ENCODE peak calls at places on chromosomes 16 and 17, in four cellular contexts. Y is fibroblast of lung, C is lower lobe of right lung, R is AG10803. H is an unnamed sample.

GRCh38 chr16:15765880-15766279 is 90.9 kb downstream of the MYH11 start:
- DNase-seq in C (no peak), Y (no peak), R (peak), H (peak)

GRCh38 chr16:4293822-4294457 is 21.1 kb upstream of the TFAP4 start:
- DNase-seq in C (peak), R (peak), Y (peak), H (peak)

GRCh38 chr17:3892095-3892998 is 506 bp downstream of the CAMKK1 start:
- DNase-seq in C (peak), Y (peak), R (peak), H (peak)

GRCh38 chr16:72241930-72242329 is 70.0 kb upstream of the PMFBP1 start:
- DNase-seq in R (peak), Y (peak), C (no peak), H (peak)

GRCh38 chr17:44787271-44787940 is 28.6 kb downstream of the ADAM11 start:
- DNase-seq in R (no peak), C (no peak), Y (no peak), H (no peak)

GRCh38 chr16:88315543-88316105 is 67.1 kb upstream of the ZNF469 start:
- DNase-seq in Y (peak), R (peak), C (no peak), H (peak)

GRCh38 chr17:5355416-5356129 is 63.9 kb downstream of the NUP88 start:
- DNase-seq in C (no peak), Y (no peak), R (peak), H (peak)

GRCh38 chr16:66250686-66251405 is 115.6 kb upstream of the CDH5 start:
- DNase-seq in C (peak), R (peak), Y (peak), H (peak)

GRCh38 chr16:35743101-35743692 is 2283.8 kb downstream of the TP53TG3F start:
- DNase-seq in R (no peak), C (no peak), Y (no peak), H (no peak)

GRCh38 chr17:80843741-80844156 is 147.9 kb upstream of the CHMP6 start:
- DNase-seq in C (no peak), Y (no peak), R (no peak), H (no peak)

GRCh38 chr17:34706029-34706428 is 126.6 kb downstream of the TMEM132E start:
- DNase-seq in R (no peak), Y (peak), C (no peak), H (peak)

GRCh38 chr16:77297996-77298637 is 98.9 kb downstream of the SYCE1L start:
- DNase-seq in C (no peak), Y (peak), R (no peak), H (peak)

GRCh38 chr16:86519649-86520316 is 9.5 kb downstream of the FOXF1 start:
- DNase-seq in C (peak), Y (peak), R (peak), H (peak)

GRCh38 chr16:75550211-75550662 is 5.8 kb downstream of the TMEM231 start:
- DNase-seq in C (no peak), Y (peak), R (no peak), H (peak)

GRCh38 chr17:79006001-79006400 is 3.6 kb downstream of the CANT1 start:
- DNase-seq in Y (no peak), R (no peak), C (no peak), H (no peak)

GRCh38 chr16:77399546-77399945 is 35.3 kb downstream of the ADAMTS18 start:
- DNase-seq in C (no peak), R (no peak), Y (no peak), H (no peak)

GRCh38 chr17:55458977-55459376 is 37.3 kb upstream of the MMD start:
- DNase-seq in C (no peak), R (peak), Y (peak), H (peak)

DNA sequence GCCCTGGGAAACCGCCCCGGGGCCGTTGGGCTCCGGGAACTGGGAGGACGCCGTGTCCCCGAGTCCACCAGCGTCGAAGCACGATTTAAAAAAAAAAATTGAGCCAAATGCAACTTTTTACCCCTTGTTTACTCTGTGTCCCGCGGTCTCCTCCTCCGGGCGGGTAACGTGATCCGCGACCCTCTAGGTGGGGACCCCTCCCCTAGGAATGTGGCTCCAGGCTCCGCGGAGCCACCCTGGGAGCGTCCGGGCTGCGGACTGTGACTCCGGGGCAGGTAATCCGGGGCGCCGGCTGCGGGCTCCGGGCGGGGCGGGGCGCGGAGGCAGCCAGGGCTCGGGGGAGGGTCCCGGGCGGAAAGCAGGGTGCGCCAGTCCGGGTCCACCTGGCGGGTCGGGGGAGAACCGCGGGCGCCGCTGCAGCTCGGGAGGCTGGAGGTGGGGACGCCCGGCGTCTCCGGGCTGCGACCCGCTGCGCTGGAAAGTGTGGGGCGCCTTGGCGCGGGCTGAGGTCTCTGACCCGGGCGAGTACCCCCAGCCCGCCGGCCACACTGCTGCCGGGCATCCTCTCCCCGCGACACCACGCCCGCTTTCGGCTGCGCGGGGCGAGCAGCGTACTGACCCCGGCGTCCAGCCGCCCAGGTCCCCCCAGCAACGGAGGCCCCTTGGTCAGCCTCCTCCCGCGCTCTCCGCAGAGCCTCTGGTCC is 850 bp upstream of the HELZ start:
- DNase-seq in C (peak), R (no peak), Y (no peak), H (no peak)
- TF ChIP-seq CTCF in C (no peak), R (no peak), Y (no peak), H (no peak)

DNA sequence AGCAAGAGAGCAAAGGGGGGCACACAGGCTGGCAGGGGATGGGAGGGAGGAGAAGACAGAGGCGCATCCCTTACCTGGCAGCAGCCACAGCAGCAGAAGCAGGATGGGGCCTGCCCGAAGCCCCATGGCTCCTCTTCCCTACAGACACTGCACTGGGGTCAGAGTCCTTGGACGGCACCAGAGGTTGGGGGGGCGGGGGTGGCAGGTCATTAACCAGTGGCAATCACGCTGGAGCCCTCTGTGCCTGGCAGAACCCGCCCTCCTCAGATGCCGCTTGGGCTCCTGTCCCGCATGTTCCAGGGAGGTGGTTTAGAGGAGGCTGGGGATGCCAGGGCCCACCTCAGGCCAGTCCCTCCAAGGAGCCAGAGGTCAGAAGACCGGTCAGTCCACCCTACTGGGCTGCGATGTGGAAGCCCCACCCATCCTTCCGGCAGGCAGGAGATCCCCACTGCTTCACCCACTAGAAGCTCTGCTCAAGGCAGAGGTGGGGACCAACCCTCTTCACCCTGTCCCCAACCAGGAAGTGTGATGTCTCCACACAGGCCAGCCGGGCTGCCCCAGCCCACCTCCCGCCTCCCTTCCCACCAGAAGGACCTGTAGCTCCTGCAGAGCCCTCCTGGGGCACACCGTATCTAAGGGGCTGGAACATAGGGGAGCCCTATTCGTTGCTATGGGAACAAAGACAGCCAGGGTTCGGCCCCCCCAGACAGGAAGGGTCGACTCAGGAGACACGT is 11.7 kb downstream of the ZG16B start:
- DNase-seq in R (no peak), Y (no peak), C (peak), H (no peak)
- H3K4me3 ChIP-seq in R (no peak), Y (no peak), C (peak), H (no peak)

GRCh38 chr16:585351-585750 is 4.5 kb upstream of the RAB40C start:
- DNase-seq in C (no peak), R (no peak), Y (no peak), H (no peak)
- TF ChIP-seq CTCF in C (no peak), R (no peak), Y (no peak), H (no peak)

GRCh38 chr17:7218166-7218565 is 1.5 kb downstream of the DLG4 start:
- DNase-seq in R (no peak), C (no peak), Y (no peak), H (no peak)
- H3K4me3 ChIP-seq in R (peak), C (peak), Y (no peak), H (peak)

GRCh38 chr17:82879241-82879640 is 39.4 kb upstream of the ZNF750 start:
- DNase-seq in C (peak), Y (no peak), R (no peak), H (no peak)

GRCh38 chr17:82875418-82875856 is 35.6 kb upstream of the ZNF750 start:
- DNase-seq in C (peak), R (no peak), Y (no peak), H (no peak)

GRCh38 chr17:82878545-82878944 is 38.7 kb upstream of the ZNF750 start:
- DNase-seq in R (no peak), C (peak), Y (no peak), H (no peak)

GRCh38 chr17:82876149-82876548 is 36.3 kb upstream of the ZNF750 start:
- DNase-seq in R (peak), Y (peak), C (peak), H (no peak)

DNA sequence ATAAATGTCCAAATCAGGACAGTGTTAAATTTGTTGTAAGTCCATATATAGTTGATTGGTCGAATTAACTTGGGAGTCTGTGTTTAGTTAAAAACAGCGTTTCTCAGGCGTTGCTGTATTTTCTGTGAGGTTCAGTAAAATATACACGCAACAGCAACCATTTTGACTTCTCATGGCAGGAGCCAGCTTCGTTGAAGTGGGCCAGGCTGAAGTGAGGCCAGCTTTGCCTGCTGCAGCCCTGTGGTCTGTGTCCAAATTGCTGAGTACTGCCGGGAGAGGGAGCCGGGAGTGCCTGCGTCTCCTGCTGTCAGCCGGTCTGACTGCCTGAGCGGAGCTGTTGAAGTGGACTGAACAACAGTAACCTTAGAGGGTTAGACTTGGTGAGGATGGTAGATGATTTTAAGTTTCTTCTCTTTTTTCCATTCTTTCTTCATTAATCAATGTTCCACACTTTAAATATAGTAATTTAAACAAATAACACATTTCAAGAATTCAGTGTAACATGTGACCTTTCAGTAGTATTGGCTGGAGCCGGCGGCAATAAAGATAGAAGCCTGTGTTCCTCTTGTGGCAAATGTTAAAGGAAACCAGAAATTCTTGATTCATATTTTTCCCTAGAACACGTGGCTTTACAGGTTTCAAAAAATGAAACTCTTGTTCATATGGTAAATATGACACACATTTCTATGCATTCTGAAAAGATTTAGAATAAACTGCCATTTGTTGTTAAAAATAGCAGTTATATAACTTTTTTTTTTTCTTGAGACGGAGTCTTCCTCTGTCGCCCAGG is 37.0 kb upstream of the ZNF750 start:
- DNase-seq in Y (peak), R (peak), C (peak), H (peak)
- TF ChIP-seq CTCF in Y (peak), R (peak), C (peak), H (peak)

GRCh38 chr17:65678534-65678933 is 117.1 kb upstream of the AXIN2 start:
- DNase-seq in Y (no peak), R (peak), C (no peak), H (no peak)
- H3K4me3 ChIP-seq in Y (no peak), R (no peak), C (no peak), H (no peak)

GRCh38 chr17:57108656-57109392 is 23.8 kb downstream of the AKAP1 start:
- DNase-seq in Y (no peak), C (no peak), R (no peak), H (no peak)

GRCh38 chr17:57106836-57107497 is 21.9 kb downstream of the AKAP1 start:
- DNase-seq in R (no peak), C (no peak), Y (no peak), H (no peak)

GRCh38 chr17:57104461-57105175 is 19.6 kb downstream of the AKAP1 start:
- DNase-seq in C (no peak), R (peak), Y (peak), H (no peak)

GRCh38 chr17:57107498-57108101 is 22.6 kb downstream of the AKAP1 start:
- DNase-seq in C (peak), R (no peak), Y (peak), H (no peak)

GRCh38 chr17:57106107-57106835 is 21.2 kb downstream of the AKAP1 start:
- DNase-seq in R (no peak), C (no peak), Y (no peak), H (no peak)
- TF ChIP-seq CTCF in R (no peak), C (peak), Y (peak), H (peak)

DNA sequence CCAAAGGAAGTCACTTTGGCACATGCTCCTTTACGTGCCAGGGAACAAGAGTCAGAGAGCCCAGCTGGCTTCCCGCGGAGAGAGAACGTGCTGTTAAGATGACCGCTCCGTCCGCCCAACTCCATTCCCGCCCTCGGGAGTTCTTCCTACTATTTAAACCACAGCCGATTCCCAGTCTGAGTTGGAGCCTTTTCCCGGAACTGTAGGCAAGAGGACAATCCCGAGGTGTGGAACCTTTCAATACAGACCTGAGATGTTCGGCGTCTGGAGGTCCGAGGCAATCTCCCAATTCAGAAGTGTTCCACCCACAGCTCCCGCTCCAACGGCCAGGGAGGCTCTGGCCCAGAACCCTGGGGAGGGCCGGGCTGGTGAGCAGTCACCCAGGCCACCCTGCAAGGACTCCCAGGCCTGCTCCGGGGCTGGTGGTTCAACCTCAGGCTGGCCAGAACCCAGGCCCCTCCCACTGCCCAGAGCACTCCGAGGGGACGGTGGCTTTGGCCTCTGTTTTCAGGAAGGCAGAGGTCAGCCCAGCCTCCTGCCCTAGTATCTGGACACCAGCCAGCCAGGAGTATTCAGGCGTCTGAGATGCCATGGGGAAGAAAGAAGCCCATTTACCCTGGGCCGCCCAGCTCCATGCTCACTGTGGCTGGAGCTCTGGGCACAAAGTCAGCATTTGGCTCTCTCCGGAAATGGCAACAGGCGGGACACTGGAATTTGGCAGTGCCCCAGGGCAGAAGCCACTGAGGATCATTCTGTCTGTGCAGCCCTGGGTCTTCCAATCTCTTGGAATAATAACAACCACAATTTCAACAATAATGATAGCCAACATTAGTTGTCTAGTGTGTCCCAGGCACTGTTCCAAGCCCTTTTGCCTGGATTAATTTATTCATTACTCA is 21.4 kb downstream of the EMP2 start:
- DNase-seq in Y (peak), R (peak), C (peak), H (peak)
- H3K4me3 ChIP-seq in Y (no peak), R (peak), C (peak), H (peak)

GRCh38 chr16:31112711-31113419 is 4.6 kb upstream of the KAT8 start:
- DNase-seq in R (no peak), Y (no peak), C (no peak), H (no peak)

GRCh38 chr16:31114468-31114867 is 3.0 kb upstream of the KAT8 start:
- DNase-seq in C (no peak), Y (no peak), R (peak), H (no peak)

GRCh38 chr16:31110106-31111034 is 2.2 kb downstream of the BCKDK start:
- DNase-seq in Y (no peak), C (no peak), R (no peak), H (no peak)

GRCh38 chr16:31111881-31112466 is 3.8 kb downstream of the BCKDK start:
- DNase-seq in C (no peak), R (no peak), Y (no peak), H (no peak)

GRCh38 chr16:31113420-31114124 is 3.9 kb upstream of the KAT8 start:
- DNase-seq in Y (no peak), C (no peak), R (no peak), H (no peak)
- TF ChIP-seq CTCF in Y (no peak), C (no peak), R (no peak), H (no peak)